ENCODE peak calls at places on chromosomes 13 and 19, in ten cellular contexts. F, K, O, X, R, E, Y, A, V and T are unnamed samples. For H3K36me3, the result is how much of the 10 kb centered on the place peaks cover.

GRCh38 chr19:48874309-48875135 is 2.3 kb downstream of the PPP1R15A start:
- DNase-seq in V (no peak), E (peak), Y (peak), A (no peak), K (peak), O (peak), R (no peak), X (peak), F (peak), T (peak)

GRCh38 chr19:15616183-15616582 is 1.2 kb downstream of the CYP4F8 start:
- DNase-seq in O (no peak), E (no peak), A (no peak), X (no peak), R (no peak), F (no peak), K (no peak), V (no peak), Y (no peak), T (no peak)

GRCh38 chr13:40445557-40445990 is 220.9 kb downstream of the FOXO1 start:
- DNase-seq in F (peak), Y (peak), O (peak), X (no peak), R (no peak), E (peak), K (no peak), A (no peak), V (peak), T (no peak)

GRCh38 chr13:113474179-113474578 is 16.3 kb downstream of the DCUN1D2 start:
- DNase-seq in K (peak), A (no peak), V (peak), F (no peak), E (peak), R (no peak), Y (no peak), X (no peak), O (no peak), T (no peak)

GRCh38 chr13:100588350-100589177 is at the start of gene GGACT:
- DNase-seq in K (peak), E (peak), V (peak), X (peak), Y (peak), R (peak), F (peak), A (no peak), O (peak), T (peak)

GRCh38 chr13:60258349-60258748 is 94.6 kb upstream of the DIAPH3 start:
- DNase-seq in X (no peak), R (no peak), F (no peak), O (no peak), V (no peak), A (no peak), E (no peak), K (no peak), Y (no peak), T (no peak)

GRCh38 chr19:5542665-5543064 is 25.1 kb downstream of the TINCR start:
- DNase-seq in R (no peak), Y (no peak), E (no peak), X (no peak), K (no peak), F (no peak), A (no peak), O (no peak), V (no peak), T (no peak)

GRCh38 chr13:103140001-103140671 is 73.9 kb upstream of the SLC10A2 start:
- DNase-seq in K (no peak), A (peak), O (no peak), R (peak), F (no peak), Y (no peak), E (no peak), V (no peak), X (no peak), T (no peak)

GRCh38 chr13:27367570-27367969 is 56.8 kb upstream of the GTF3A start:
- DNase-seq in O (no peak), V (no peak), X (no peak), F (no peak), E (peak), R (no peak), A (no peak), K (no peak), Y (no peak), T (no peak)

GRCh38 chr13:77207943-77208342 is 119.0 kb downstream of the MYCBP2 start:
- DNase-seq in E (no peak), F (no peak), X (no peak), V (no peak), K (peak), O (no peak), R (no peak), Y (peak), A (no peak), T (no peak)

GRCh38 chr19:45250832-45251451 is at the start of gene MARK4:
- DNase-seq in K (peak), E (peak), V (no peak), F (peak), O (peak), X (peak), R (no peak), Y (peak), A (no peak), T (peak)

GRCh38 chr19:52188822-52189744 is 769 bp upstream of the PPP2R1A start:
- DNase-seq in K (no peak), A (no peak), Y (no peak), R (no peak), F (peak), O (peak), V (peak), E (no peak), X (peak), T (no peak)

GRCh38 chr13:32175307-32175706 is 139.9 kb downstream of the ZAR1L start:
- DNase-seq in O (no peak), E (no peak), F (no peak), A (no peak), V (no peak), X (no peak), Y (no peak), R (no peak), K (no peak), T (no peak)

GRCh38 chr13:111967572-111968201 is 99.3 kb upstream of the SOX1 start:
- DNase-seq in E (no peak), K (no peak), V (no peak), Y (no peak), F (no peak), O (no peak), A (no peak), X (no peak), R (no peak), T (no peak)

GRCh38 chr13:43878897-43879322 is 630 bp downstream of the CCDC122 start:
- DNase-seq in A (no peak), X (no peak), Y (peak), R (peak), V (peak), F (peak), K (peak), E (peak), O (peak), T (no peak)

DNA sequence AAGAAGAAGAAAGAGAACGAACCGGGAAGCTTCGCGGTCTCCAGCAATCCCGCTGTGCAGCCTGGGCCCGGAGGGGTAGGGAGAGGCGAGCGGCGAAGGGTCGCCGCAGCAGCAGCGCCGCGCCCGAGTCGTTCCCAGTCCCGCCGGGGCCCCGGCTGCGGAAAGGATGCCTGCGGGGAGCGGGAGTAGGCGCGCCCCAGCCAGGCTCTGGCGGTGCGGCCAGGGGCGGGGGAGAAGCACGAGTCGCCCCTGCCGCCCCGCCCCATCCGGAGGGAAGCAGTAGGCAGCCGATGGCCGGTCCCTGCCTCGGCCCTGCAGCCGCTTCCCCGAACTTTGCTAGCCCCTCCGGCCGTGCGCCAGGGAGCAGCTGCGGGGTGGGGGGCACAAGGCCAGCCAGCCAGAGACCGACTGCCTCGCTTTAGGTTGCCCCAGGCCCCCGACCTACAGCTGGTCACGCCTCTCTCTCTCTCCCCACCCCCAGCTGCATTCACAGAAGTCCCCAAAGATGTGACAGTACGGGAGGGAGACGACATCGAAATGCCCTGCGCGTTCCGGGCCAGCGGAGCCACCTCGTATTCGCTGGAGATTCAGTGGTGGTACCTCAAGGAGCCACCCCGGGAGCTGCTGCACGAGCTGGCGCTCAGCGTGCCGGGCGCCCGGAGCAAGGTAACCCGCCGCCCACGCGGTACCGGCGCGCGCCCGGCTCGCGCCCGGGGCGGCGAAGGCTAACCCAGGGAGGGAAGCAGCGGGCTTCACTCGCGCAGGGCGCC is 1.1 kb downstream of the VSTM2B start:
- DNase-seq in E (no peak), K (no peak), Y (no peak), X (no peak), A (no peak), F (no peak), O (peak), R (no peak), V (no peak), T (no peak)
- TF ChIP-seq CTCF in E (no peak), K (no peak), Y (no peak), X (no peak), A (no peak), F (no peak), O (no peak), R (no peak), V (no peak), T (no peak)

GRCh38 chr13:85228692-85229091 is 570.5 kb downstream of the SLITRK6 start:
- DNase-seq in X (no peak), V (no peak), A (no peak), O (no peak), Y (no peak), R (no peak), E (no peak), F (no peak), K (no peak), T (no peak)

DNA sequence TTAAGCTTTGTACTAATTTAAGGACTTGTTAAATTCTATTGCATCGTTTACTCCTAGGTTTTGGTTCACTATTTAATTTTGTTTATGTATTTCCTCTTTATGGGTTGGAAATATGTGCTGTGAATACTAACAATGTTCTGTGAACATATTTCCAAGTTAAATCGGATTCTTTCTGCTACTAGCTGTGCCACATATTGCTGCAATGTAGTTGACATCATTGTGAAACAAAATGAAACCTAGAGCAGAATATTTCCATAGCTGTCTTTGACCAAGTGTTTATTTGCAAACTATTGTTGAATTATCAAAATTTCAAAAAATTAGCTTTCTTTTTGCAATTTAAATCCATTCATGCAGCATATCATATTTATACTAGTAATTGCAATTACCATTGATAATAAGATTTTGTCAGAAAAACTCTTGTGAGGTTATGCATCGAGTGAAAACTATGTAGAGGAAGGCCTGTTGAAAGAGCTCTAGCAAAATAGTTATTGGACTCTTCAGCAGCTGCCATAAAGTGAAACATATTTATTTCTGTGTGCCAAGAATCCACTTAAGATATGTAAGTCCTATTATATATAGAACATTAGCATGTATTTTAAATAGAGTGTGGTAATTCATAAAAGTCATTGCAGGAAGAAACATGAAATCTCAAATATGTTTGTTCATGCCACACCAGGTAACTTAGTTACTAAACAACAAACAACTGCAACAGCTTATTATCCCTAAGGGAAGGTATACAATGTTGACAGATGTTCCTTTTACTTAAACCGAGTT is 575.1 kb downstream of the SLITRK6 start:
- DNase-seq in R (no peak), A (no peak), O (no peak), K (peak), V (no peak), Y (peak), F (no peak), E (no peak), X (no peak), T (no peak)
- H3K36me3 ChIP-seq in R (under half), A (under half), O (under half), K (under half), V (under half), Y (under half), F (under half), E (under half), X (under half), T (under half)

GRCh38 chr13:98447130-98447529 is 129.8 kb downstream of the STK24 start:
- DNase-seq in V (no peak), F (no peak), E (no peak), K (no peak), Y (no peak), R (no peak), X (no peak), A (no peak), O (no peak), T (no peak)

GRCh38 chr13:98448642-98448928 is 128.3 kb downstream of the STK24 start:
- DNase-seq in O (no peak), A (no peak), R (no peak), V (no peak), K (no peak), Y (no peak), X (no peak), F (no peak), E (no peak), T (no peak)

GRCh38 chr13:98449273-98449672 is 127.6 kb downstream of the STK24 start:
- DNase-seq in O (no peak), F (no peak), V (no peak), X (no peak), R (no peak), Y (no peak), K (no peak), A (no peak), E (no peak), T (no peak)

GRCh38 chr13:98446234-98446621 is 130.7 kb downstream of the STK24 start:
- DNase-seq in E (no peak), O (no peak), K (no peak), V (no peak), F (no peak), X (no peak), Y (no peak), A (no peak), R (no peak), T (no peak)

GRCh38 chr13:98447881-98448641 is 128.8 kb downstream of the STK24 start:
- DNase-seq in F (peak), A (no peak), K (no peak), V (no peak), O (peak), R (no peak), E (peak), X (peak), Y (no peak), T (no peak)
- TF ChIP-seq CTCF in F (peak), A (peak), K (peak), V (peak), O (no peak), R (peak), E (peak), X (no peak), Y (peak), T (no peak)

GRCh38 chr13:46731535-46731934 is 65.4 kb downstream of the ESD start:
- DNase-seq in F (no peak), A (no peak), R (no peak), V (no peak), X (no peak), K (no peak), Y (no peak), E (no peak), O (no peak), T (no peak)
- H3K36me3 ChIP-seq in F (half or more), A (under half), R (under half), V (half or more), X (under half), K (under half), Y (under half), E (under half), O (under half), T (under half)

DNA sequence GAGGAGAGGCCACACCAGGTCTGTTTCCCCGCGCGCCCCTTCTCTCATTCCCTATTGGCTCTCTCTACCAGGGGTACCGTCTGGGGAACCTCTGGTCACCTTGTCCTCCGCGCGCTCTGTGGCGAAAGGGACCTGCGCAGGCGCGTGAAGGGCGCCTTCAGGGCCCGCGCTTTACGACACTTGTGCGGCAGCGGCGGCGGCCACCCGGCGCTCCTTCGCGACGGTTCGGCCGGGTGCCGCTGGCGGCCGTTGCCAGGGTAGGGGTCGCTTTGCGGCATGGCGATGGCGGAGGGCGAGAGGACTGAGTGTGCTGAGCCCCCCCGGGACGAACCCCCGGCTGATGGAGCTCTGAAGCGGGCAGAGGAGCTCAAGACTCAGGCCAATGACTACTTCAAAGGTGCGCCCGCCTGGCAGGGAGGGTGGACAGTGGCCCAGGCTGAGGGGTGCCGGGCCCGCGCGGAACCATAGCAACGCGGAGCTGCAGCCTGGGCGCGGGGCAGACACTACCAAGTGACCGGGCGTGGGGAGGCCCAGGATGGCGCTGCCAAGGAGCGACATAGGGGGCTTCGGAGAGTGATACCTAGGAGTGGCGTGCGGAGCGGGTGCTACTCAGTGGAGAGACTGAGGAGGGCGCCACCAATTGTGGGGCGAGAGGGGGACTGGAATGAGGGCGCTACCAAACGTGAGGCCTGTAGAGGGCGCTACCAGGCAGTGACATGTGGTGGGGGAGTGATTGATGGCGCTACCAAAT is at the start of gene PPP5C:
- DNase-seq in K (peak), E (peak), R (peak), O (peak), F (peak), Y (peak), X (peak), V (peak), A (peak), T (peak)
- TF ChIP-seq CTCF in K (peak), E (peak), R (peak), O (peak), F (peak), Y (peak), X (no peak), V (peak), A (peak), T (peak)

DNA sequence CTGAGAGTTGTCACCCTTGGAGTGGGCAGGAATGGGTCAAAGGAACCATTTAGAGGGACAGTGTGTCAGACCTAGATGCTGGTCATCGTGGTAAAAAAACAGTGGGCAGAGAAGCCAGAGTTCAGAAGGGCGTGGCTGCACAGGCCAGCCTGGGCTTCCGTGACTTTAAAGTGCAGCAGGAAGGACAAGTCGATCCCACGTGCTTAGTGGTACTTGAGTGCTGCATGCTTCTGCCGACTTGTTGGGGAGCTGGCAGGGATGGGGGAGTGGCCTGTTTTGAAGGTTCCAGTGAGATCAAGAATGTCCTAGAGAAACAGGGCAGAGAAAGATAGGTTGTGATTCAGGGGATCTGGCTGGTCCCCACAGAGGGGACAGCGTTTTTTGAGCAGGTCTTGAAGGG is 17.0 kb downstream of the LYL1 start:
- DNase-seq in O (no peak), V (no peak), A (no peak), Y (no peak), R (no peak), X (no peak), E (no peak), F (no peak), K (no peak), T (no peak)
- H3K36me3 ChIP-seq in O (under half), V (half or more), A (under half), Y (under half), R (under half), X (under half), E (under half), F (half or more), K (half or more), T (under half)

GRCh38 chr13:22252281-22252830 is 581.5 kb downstream of the FGF9 start:
- DNase-seq in X (no peak), R (no peak), E (no peak), O (no peak), Y (no peak), K (no peak), A (no peak), F (no peak), V (no peak), T (no peak)

GRCh38 chr13:22253107-22253506 is 582.2 kb downstream of the FGF9 start:
- DNase-seq in E (no peak), X (no peak), O (no peak), Y (no peak), F (no peak), R (no peak), A (no peak), K (no peak), V (no peak), T (no peak)

DNA sequence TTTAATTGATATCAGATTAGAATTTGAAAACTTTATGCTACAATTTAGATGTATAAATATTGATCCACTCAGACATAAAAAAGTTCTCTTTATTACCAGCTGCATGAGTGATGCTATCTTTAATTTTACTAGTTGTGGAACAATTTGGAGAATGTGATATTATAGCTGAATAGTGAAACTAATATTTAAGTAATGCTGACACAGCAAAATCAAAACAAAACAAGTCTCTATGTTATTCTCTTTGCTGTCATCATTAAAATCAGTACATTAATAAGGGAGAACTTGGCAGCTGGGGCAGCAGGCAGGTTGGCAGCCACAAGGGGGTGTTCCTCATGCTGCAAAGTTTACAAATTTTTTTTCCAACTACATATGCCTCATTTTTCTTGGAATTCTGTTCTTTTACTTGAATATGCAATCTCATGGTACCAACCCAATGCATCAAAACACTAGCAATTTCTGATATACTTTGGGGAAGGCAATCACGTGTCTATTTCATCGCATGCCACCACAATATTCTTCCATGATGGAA is 585.3 kb downstream of the FGF9 start:
- DNase-seq in F (no peak), R (no peak), X (no peak), E (no peak), K (no peak), O (no peak), A (no peak), Y (no peak), V (no peak), T (no peak)
- TF ChIP-seq CTCF in F (peak), R (no peak), X (no peak), E (peak), K (no peak), O (no peak), A (no peak), Y (no peak), V (no peak), T (no peak)

DNA sequence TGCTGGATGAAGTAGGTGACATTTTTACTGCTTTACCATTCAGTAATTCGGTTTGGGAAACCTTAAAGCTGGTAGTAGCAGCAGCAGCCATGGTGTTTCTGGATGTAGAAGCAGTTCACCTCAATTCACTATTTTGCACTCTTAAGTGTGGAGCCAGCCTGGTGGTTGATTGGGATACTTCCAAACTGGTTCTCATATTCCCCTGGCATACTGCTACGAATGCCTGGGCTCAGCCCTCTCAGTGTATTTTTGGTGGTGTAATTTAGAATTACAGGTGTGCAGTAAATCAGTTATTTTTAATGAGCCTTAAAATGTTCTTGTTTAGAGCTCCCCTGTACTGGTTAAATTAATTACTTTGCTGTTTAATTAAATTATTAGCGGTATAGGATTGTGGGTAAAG is 12.4 kb downstream of the HNRNPM start:
- DNase-seq in E (no peak), A (no peak), R (no peak), V (no peak), K (no peak), X (no peak), F (no peak), Y (no peak), O (no peak), T (no peak)
- H3K36me3 ChIP-seq in E (under half), A (under half), R (under half), V (under half), K (under half), X (under half), F (half or more), Y (under half), O (under half), T (under half)